ENCODE peak calls at places on chromosomes 12 and 14, in eight cellular contexts. One of them, this sample, is unnamed.

GRCh38 chr12:76519538-76519937 is 40.0 kb downstream of the OSBPL8 start:
- DNase-seq in CD8-positive, alpha-beta memory T cell: no peak
- DNase-seq in neural crest cell: no peak
- DNase-seq in HuH-7.5: no peak
- DNase-seq in GM13977: no peak
- DNase-seq in sigmoid colon: no peak
- DNase-seq in stimulated activated CD8-positive, alpha-beta memory T cell treated with anti-CD3 and anti-CD28 coated beads, Interleukin-12 subunit alpha, Interleukin-12 subunit beta, amount 100 ng/mL, for 4 hours: no peak
- DNase-seq in GM12865: peak
- DNase-seq in this sample: no peak

GRCh38 chr14:41761204-41761603 is 154.5 kb downstream of the LRFN5 start:
- DNase-seq in CD8-positive, alpha-beta memory T cell: no peak
- DNase-seq in neural crest cell: no peak
- DNase-seq in HuH-7.5: no peak
- DNase-seq in GM13977: no peak
- DNase-seq in sigmoid colon: no peak
- DNase-seq in stimulated activated CD8-positive, alpha-beta memory T cell treated with anti-CD3 and anti-CD28 coated beads, Interleukin-12 subunit alpha, Interleukin-12 subunit beta, amount 100 ng/mL, for 4 hours: no peak
- DNase-seq in GM12865: no peak
- DNase-seq in this sample: no peak

GRCh38 chr12:28369483-28369882 is 179.2 kb downstream of the CCDC91 start:
- DNase-seq in CD8-positive, alpha-beta memory T cell: no peak
- DNase-seq in neural crest cell: no peak
- DNase-seq in HuH-7.5: no peak
- DNase-seq in GM13977: no peak
- DNase-seq in sigmoid colon: no peak
- DNase-seq in stimulated activated CD8-positive, alpha-beta memory T cell treated with anti-CD3 and anti-CD28 coated beads, Interleukin-12 subunit alpha, Interleukin-12 subunit beta, amount 100 ng/mL, for 4 hours: no peak
- DNase-seq in GM12865: no peak
- DNase-seq in this sample: no peak

GRCh38 chr12:86698581-86698980 is 442.4 kb upstream of the MGAT4C start:
- DNase-seq in CD8-positive, alpha-beta memory T cell: no peak
- DNase-seq in neural crest cell: no peak
- DNase-seq in HuH-7.5: no peak
- DNase-seq in GM13977: no peak
- DNase-seq in sigmoid colon: no peak
- DNase-seq in stimulated activated CD8-positive, alpha-beta memory T cell treated with anti-CD3 and anti-CD28 coated beads, Interleukin-12 subunit alpha, Interleukin-12 subunit beta, amount 100 ng/mL, for 4 hours: no peak
- DNase-seq in GM12865: no peak
- DNase-seq in this sample: no peak

GRCh38 chr12:89085421-89085820 is 266.9 kb downstream of the DUSP6 start:
- DNase-seq in CD8-positive, alpha-beta memory T cell: no peak
- DNase-seq in neural crest cell: no peak
- DNase-seq in HuH-7.5: no peak
- DNase-seq in GM13977: no peak
- DNase-seq in sigmoid colon: no peak
- DNase-seq in stimulated activated CD8-positive, alpha-beta memory T cell treated with anti-CD3 and anti-CD28 coated beads, Interleukin-12 subunit alpha, Interleukin-12 subunit beta, amount 100 ng/mL, for 4 hours: no peak
- DNase-seq in GM12865: no peak
- DNase-seq in this sample: peak

GRCh38 chr14:28635387-28635786 is 131.2 kb upstream of the FOXG1 start:
- DNase-seq in CD8-positive, alpha-beta memory T cell: no peak
- DNase-seq in neural crest cell: peak
- DNase-seq in HuH-7.5: no peak
- DNase-seq in GM13977: peak
- DNase-seq in sigmoid colon: no peak
- DNase-seq in stimulated activated CD8-positive, alpha-beta memory T cell treated with anti-CD3 and anti-CD28 coated beads, Interleukin-12 subunit alpha, Interleukin-12 subunit beta, amount 100 ng/mL, for 4 hours: no peak
- DNase-seq in GM12865: peak
- DNase-seq in this sample: peak

GRCh38 chr12:129844662-129845061 is 59.2 kb downstream of the TMEM132D start:
- DNase-seq in CD8-positive, alpha-beta memory T cell: no peak
- DNase-seq in neural crest cell: no peak
- DNase-seq in HuH-7.5: no peak
- DNase-seq in GM13977: no peak
- DNase-seq in sigmoid colon: no peak
- DNase-seq in stimulated activated CD8-positive, alpha-beta memory T cell treated with anti-CD3 and anti-CD28 coated beads, Interleukin-12 subunit alpha, Interleukin-12 subunit beta, amount 100 ng/mL, for 4 hours: no peak
- DNase-seq in GM12865: no peak
- DNase-seq in this sample: no peak

GRCh38 chr12:46590991-46591703 is 218.6 kb upstream of the SLC38A2 start:
- DNase-seq in CD8-positive, alpha-beta memory T cell: no peak
- DNase-seq in neural crest cell: no peak
- DNase-seq in HuH-7.5: no peak
- DNase-seq in GM13977: no peak
- DNase-seq in sigmoid colon: no peak
- DNase-seq in stimulated activated CD8-positive, alpha-beta memory T cell treated with anti-CD3 and anti-CD28 coated beads, Interleukin-12 subunit alpha, Interleukin-12 subunit beta, amount 100 ng/mL, for 4 hours: no peak
- DNase-seq in GM12865: no peak
- DNase-seq in this sample: no peak

GRCh38 chr12:12443482-12443881 is 86.6 kb downstream of the BORCS5 start:
- DNase-seq in CD8-positive, alpha-beta memory T cell: no peak
- DNase-seq in neural crest cell: no peak
- DNase-seq in HuH-7.5: no peak
- DNase-seq in GM13977: no peak
- DNase-seq in sigmoid colon: peak
- DNase-seq in stimulated activated CD8-positive, alpha-beta memory T cell treated with anti-CD3 and anti-CD28 coated beads, Interleukin-12 subunit alpha, Interleukin-12 subunit beta, amount 100 ng/mL, for 4 hours: no peak
- DNase-seq in GM12865: no peak
- DNase-seq in this sample: no peak

GRCh38 chr14:35331605-35332516 is 39.7 kb downstream of the PSMA6 start:
- DNase-seq in CD8-positive, alpha-beta memory T cell: no peak
- DNase-seq in neural crest cell: no peak
- DNase-seq in HuH-7.5: no peak
- DNase-seq in GM13977: peak
- DNase-seq in sigmoid colon: no peak
- DNase-seq in stimulated activated CD8-positive, alpha-beta memory T cell treated with anti-CD3 and anti-CD28 coated beads, Interleukin-12 subunit alpha, Interleukin-12 subunit beta, amount 100 ng/mL, for 4 hours: no peak
- DNase-seq in GM12865: peak
- DNase-seq in this sample: peak

GRCh38 chr12:59403259-59403932 is 192.4 kb upstream of the SLC16A7 start:
- DNase-seq in CD8-positive, alpha-beta memory T cell: no peak
- DNase-seq in neural crest cell: peak
- DNase-seq in HuH-7.5: no peak
- DNase-seq in GM13977: peak
- DNase-seq in sigmoid colon: no peak
- DNase-seq in stimulated activated CD8-positive, alpha-beta memory T cell treated with anti-CD3 and anti-CD28 coated beads, Interleukin-12 subunit alpha, Interleukin-12 subunit beta, amount 100 ng/mL, for 4 hours: no peak
- DNase-seq in GM12865: peak
- DNase-seq in this sample: peak

GRCh38 chr14:83085141-83085540 is 1551.5 kb upstream of the SEL1L start:
- DNase-seq in CD8-positive, alpha-beta memory T cell: no peak
- DNase-seq in neural crest cell: no peak
- DNase-seq in HuH-7.5: no peak
- DNase-seq in GM13977: no peak
- DNase-seq in sigmoid colon: no peak
- DNase-seq in stimulated activated CD8-positive, alpha-beta memory T cell treated with anti-CD3 and anti-CD28 coated beads, Interleukin-12 subunit alpha, Interleukin-12 subunit beta, amount 100 ng/mL, for 4 hours: no peak
- DNase-seq in GM12865: no peak
- DNase-seq in this sample: no peak

GRCh38 chr14:24389266-24389855 is 9.4 kb upstream of the NYNRIN start:
- DNase-seq in CD8-positive, alpha-beta memory T cell: no peak
- DNase-seq in neural crest cell: no peak
- DNase-seq in HuH-7.5: no peak
- DNase-seq in GM13977: no peak
- DNase-seq in sigmoid colon: no peak
- DNase-seq in stimulated activated CD8-positive, alpha-beta memory T cell treated with anti-CD3 and anti-CD28 coated beads, Interleukin-12 subunit alpha, Interleukin-12 subunit beta, amount 100 ng/mL, for 4 hours: no peak
- DNase-seq in GM12865: no peak
- DNase-seq in this sample: no peak

GRCh38 chr12:51448618-51449256 is 24.1 kb downstream of the SLC4A8 start:
- DNase-seq in CD8-positive, alpha-beta memory T cell: no peak
- DNase-seq in neural crest cell: no peak
- DNase-seq in HuH-7.5: no peak
- DNase-seq in GM13977: no peak
- DNase-seq in sigmoid colon: no peak
- DNase-seq in stimulated activated CD8-positive, alpha-beta memory T cell treated with anti-CD3 and anti-CD28 coated beads, Interleukin-12 subunit alpha, Interleukin-12 subunit beta, amount 100 ng/mL, for 4 hours: no peak
- DNase-seq in GM12865: no peak
- DNase-seq in this sample: no peak

GRCh38 chr12:48764521-48764920 is 24.4 kb downstream of the ADCY6 start:
- DNase-seq in CD8-positive, alpha-beta memory T cell: no peak
- DNase-seq in neural crest cell: no peak
- DNase-seq in HuH-7.5: no peak
- DNase-seq in GM13977: no peak
- DNase-seq in sigmoid colon: no peak
- DNase-seq in stimulated activated CD8-positive, alpha-beta memory T cell treated with anti-CD3 and anti-CD28 coated beads, Interleukin-12 subunit alpha, Interleukin-12 subunit beta, amount 100 ng/mL, for 4 hours: no peak
- DNase-seq in GM12865: peak
- DNase-seq in this sample: no peak

GRCh38 chr12:103401421-103401820 is 94.3 kb downstream of the C12orf42 start:
- DNase-seq in CD8-positive, alpha-beta memory T cell: no peak
- DNase-seq in neural crest cell: no peak
- DNase-seq in HuH-7.5: no peak
- DNase-seq in GM13977: no peak
- DNase-seq in sigmoid colon: no peak
- DNase-seq in stimulated activated CD8-positive, alpha-beta memory T cell treated with anti-CD3 and anti-CD28 coated beads, Interleukin-12 subunit alpha, Interleukin-12 subunit beta, amount 100 ng/mL, for 4 hours: no peak
- DNase-seq in GM12865: no peak
- DNase-seq in this sample: peak

GRCh38 chr14:100221419-100222218 is 17.3 kb upstream of the YY1 start:
- DNase-seq in CD8-positive, alpha-beta memory T cell: peak
- DNase-seq in neural crest cell: peak
- DNase-seq in HuH-7.5: no peak
- DNase-seq in GM13977: peak
- DNase-seq in sigmoid colon: no peak
- DNase-seq in stimulated activated CD8-positive, alpha-beta memory T cell treated with anti-CD3 and anti-CD28 coated beads, Interleukin-12 subunit alpha, Interleukin-12 subunit beta, amount 100 ng/mL, for 4 hours: peak
- DNase-seq in GM12865: peak
- DNase-seq in this sample: peak

GRCh38 chr12:56749364-56749763 is 2.8 kb downstream of the PRIM1 start:
- DNase-seq in CD8-positive, alpha-beta memory T cell: no peak
- DNase-seq in neural crest cell: no peak
- DNase-seq in HuH-7.5: no peak
- DNase-seq in GM13977: peak
- DNase-seq in sigmoid colon: no peak
- DNase-seq in stimulated activated CD8-positive, alpha-beta memory T cell treated with anti-CD3 and anti-CD28 coated beads, Interleukin-12 subunit alpha, Interleukin-12 subunit beta, amount 100 ng/mL, for 4 hours: no peak
- DNase-seq in GM12865: no peak
- DNase-seq in this sample: no peak

GRCh38 chr12:28040251-28040650 is 67.7 kb upstream of the PTHLH start:
- DNase-seq in CD8-positive, alpha-beta memory T cell: no peak
- DNase-seq in neural crest cell: no peak
- DNase-seq in HuH-7.5: no peak
- DNase-seq in GM13977: no peak
- DNase-seq in sigmoid colon: no peak
- DNase-seq in stimulated activated CD8-positive, alpha-beta memory T cell treated with anti-CD3 and anti-CD28 coated beads, Interleukin-12 subunit alpha, Interleukin-12 subunit beta, amount 100 ng/mL, for 4 hours: no peak
- DNase-seq in GM12865: no peak
- DNase-seq in this sample: no peak

GRCh38 chr12:30795660-30796507 is 41.1 kb upstream of the CAPRIN2 start:
- DNase-seq in CD8-positive, alpha-beta memory T cell: peak
- DNase-seq in neural crest cell: peak
- DNase-seq in HuH-7.5: peak
- DNase-seq in GM13977: peak
- DNase-seq in sigmoid colon: peak
- DNase-seq in stimulated activated CD8-positive, alpha-beta memory T cell treated with anti-CD3 and anti-CD28 coated beads, Interleukin-12 subunit alpha, Interleukin-12 subunit beta, amount 100 ng/mL, for 4 hours: peak
- DNase-seq in GM12865: peak
- DNase-seq in this sample: peak

GRCh38 chr12:122888232-122888752 is 7.6 kb downstream of the VPS37B start:
- DNase-seq in CD8-positive, alpha-beta memory T cell: peak
- DNase-seq in neural crest cell: no peak
- DNase-seq in HuH-7.5: no peak
- DNase-seq in GM13977: no peak
- DNase-seq in sigmoid colon: no peak
- DNase-seq in stimulated activated CD8-positive, alpha-beta memory T cell treated with anti-CD3 and anti-CD28 coated beads, Interleukin-12 subunit alpha, Interleukin-12 subunit beta, amount 100 ng/mL, for 4 hours: no peak
- DNase-seq in GM12865: peak
- DNase-seq in this sample: peak

GRCh38 chr12:106632797-106633450 is 50.1 kb downstream of the RFX4 start:
- DNase-seq in CD8-positive, alpha-beta memory T cell: no peak
- DNase-seq in neural crest cell: no peak
- DNase-seq in HuH-7.5: no peak
- DNase-seq in GM13977: no peak
- DNase-seq in sigmoid colon: no peak
- DNase-seq in stimulated activated CD8-positive, alpha-beta memory T cell treated with anti-CD3 and anti-CD28 coated beads, Interleukin-12 subunit alpha, Interleukin-12 subunit beta, amount 100 ng/mL, for 4 hours: no peak
- DNase-seq in GM12865: no peak
- DNase-seq in this sample: no peak

GRCh38 chr12:7079826-7080125 is 12.5 kb downstream of the C1R start:
- DNase-seq in CD8-positive, alpha-beta memory T cell: no peak
- DNase-seq in neural crest cell: no peak
- DNase-seq in HuH-7.5: no peak
- DNase-seq in GM13977: no peak
- DNase-seq in sigmoid colon: no peak
- DNase-seq in stimulated activated CD8-positive, alpha-beta memory T cell treated with anti-CD3 and anti-CD28 coated beads, Interleukin-12 subunit alpha, Interleukin-12 subunit beta, amount 100 ng/mL, for 4 hours: no peak
- DNase-seq in GM12865: no peak
- DNase-seq in this sample: no peak

GRCh38 chr12:21526721-21527345 is 737 bp downstream of the SPX start:
- DNase-seq in CD8-positive, alpha-beta memory T cell: no peak
- DNase-seq in neural crest cell: no peak
- DNase-seq in HuH-7.5: no peak
- DNase-seq in GM13977: no peak
- DNase-seq in sigmoid colon: no peak
- DNase-seq in stimulated activated CD8-positive, alpha-beta memory T cell treated with anti-CD3 and anti-CD28 coated beads, Interleukin-12 subunit alpha, Interleukin-12 subunit beta, amount 100 ng/mL, for 4 hours: no peak
- DNase-seq in GM12865: no peak
- DNase-seq in this sample: peak

GRCh38 chr14:102824832-102825231 is 47.6 kb downstream of the TRAF3 start:
- DNase-seq in CD8-positive, alpha-beta memory T cell: no peak
- DNase-seq in neural crest cell: no peak
- DNase-seq in HuH-7.5: no peak
- DNase-seq in GM13977: no peak
- DNase-seq in sigmoid colon: no peak
- DNase-seq in stimulated activated CD8-positive, alpha-beta memory T cell treated with anti-CD3 and anti-CD28 coated beads, Interleukin-12 subunit alpha, Interleukin-12 subunit beta, amount 100 ng/mL, for 4 hours: no peak
- DNase-seq in GM12865: no peak
- DNase-seq in this sample: no peak

GRCh38 chr14:103130965-103131364 is 7.7 kb downstream of the TNFAIP2 start:
- DNase-seq in CD8-positive, alpha-beta memory T cell: no peak
- DNase-seq in neural crest cell: no peak
- DNase-seq in HuH-7.5: no peak
- DNase-seq in GM13977: no peak
- DNase-seq in sigmoid colon: peak
- DNase-seq in stimulated activated CD8-positive, alpha-beta memory T cell treated with anti-CD3 and anti-CD28 coated beads, Interleukin-12 subunit alpha, Interleukin-12 subunit beta, amount 100 ng/mL, for 4 hours: no peak
- DNase-seq in GM12865: no peak
- DNase-seq in this sample: no peak

GRCh38 chr12:71477609-71478008 is 38.0 kb downstream of the LGR5 start:
- DNase-seq in CD8-positive, alpha-beta memory T cell: no peak
- DNase-seq in neural crest cell: no peak
- DNase-seq in HuH-7.5: no peak
- DNase-seq in GM13977: no peak
- DNase-seq in sigmoid colon: no peak
- DNase-seq in stimulated activated CD8-positive, alpha-beta memory T cell treated with anti-CD3 and anti-CD28 coated beads, Interleukin-12 subunit alpha, Interleukin-12 subunit beta, amount 100 ng/mL, for 4 hours: no peak
- DNase-seq in GM12865: no peak
- DNase-seq in this sample: no peak

GRCh38 chr14:96224480-96225096 is 19.9 kb downstream of the BDKRB2 start:
- DNase-seq in CD8-positive, alpha-beta memory T cell: no peak
- DNase-seq in neural crest cell: no peak
- DNase-seq in HuH-7.5: no peak
- DNase-seq in GM13977: no peak
- DNase-seq in sigmoid colon: no peak
- DNase-seq in stimulated activated CD8-positive, alpha-beta memory T cell treated with anti-CD3 and anti-CD28 coated beads, Interleukin-12 subunit alpha, Interleukin-12 subunit beta, amount 100 ng/mL, for 4 hours: no peak
- DNase-seq in GM12865: no peak
- DNase-seq in this sample: no peak

GRCh38 chr14:87457727-87458126 is 535.3 kb downstream of the GALC start:
- DNase-seq in CD8-positive, alpha-beta memory T cell: no peak
- DNase-seq in neural crest cell: no peak
- DNase-seq in HuH-7.5: no peak
- DNase-seq in GM13977: no peak
- DNase-seq in sigmoid colon: no peak
- DNase-seq in stimulated activated CD8-positive, alpha-beta memory T cell treated with anti-CD3 and anti-CD28 coated beads, Interleukin-12 subunit alpha, Interleukin-12 subunit beta, amount 100 ng/mL, for 4 hours: no peak
- DNase-seq in GM12865: peak
- DNase-seq in this sample: no peak

GRCh38 chr12:124551268-124552144 is 15.9 kb downstream of the NCOR2 start:
- DNase-seq in CD8-positive, alpha-beta memory T cell: no peak
- DNase-seq in neural crest cell: no peak
- DNase-seq in HuH-7.5: no peak
- DNase-seq in GM13977: no peak
- DNase-seq in sigmoid colon: peak
- DNase-seq in stimulated activated CD8-positive, alpha-beta memory T cell treated with anti-CD3 and anti-CD28 coated beads, Interleukin-12 subunit alpha, Interleukin-12 subunit beta, amount 100 ng/mL, for 4 hours: no peak
- DNase-seq in GM12865: no peak
- DNase-seq in this sample: peak

GRCh38 chr14:52464175-52464574 is 88.1 kb downstream of the TXNDC16 start:
- DNase-seq in CD8-positive, alpha-beta memory T cell: no peak
- DNase-seq in neural crest cell: no peak
- DNase-seq in HuH-7.5: no peak
- DNase-seq in GM13977: no peak
- DNase-seq in sigmoid colon: no peak
- DNase-seq in stimulated activated CD8-positive, alpha-beta memory T cell treated with anti-CD3 and anti-CD28 coated beads, Interleukin-12 subunit alpha, Interleukin-12 subunit beta, amount 100 ng/mL, for 4 hours: no peak
- DNase-seq in GM12865: no peak
- DNase-seq in this sample: no peak

GRCh38 chr14:59424707-59425106 is 40.5 kb downstream of the GPR135 start:
- DNase-seq in CD8-positive, alpha-beta memory T cell: no peak
- DNase-seq in neural crest cell: no peak
- DNase-seq in HuH-7.5: no peak
- DNase-seq in GM13977: no peak
- DNase-seq in sigmoid colon: peak
- DNase-seq in stimulated activated CD8-positive, alpha-beta memory T cell treated with anti-CD3 and anti-CD28 coated beads, Interleukin-12 subunit alpha, Interleukin-12 subunit beta, amount 100 ng/mL, for 4 hours: no peak
- DNase-seq in GM12865: no peak
- DNase-seq in this sample: no peak

This sample was measured in GM23338.